ENCODE peak calls at places on chromosomes 12 and 14, in six cellular contexts. X is activated CD8-positive, alpha-beta memory T cell treated with anti-CD3 and anti-CD28 coated beads for 24 hours; K is NCI-H146; Z is fibroblast of pulmonary artery; B is GM23338; T is NT2/D1. E is an unnamed sample.

GRCh38 chr12:41992029-41992428 is 152.6 kb downstream of the GXYLT1 start:
- DNase-seq in X (no peak), K (peak; percentile 53), Z (no peak), B (no peak), T (no peak), E (no peak)

GRCh38 chr12:111137968-111138367 is 217.6 kb upstream of the MYL2 start:
- DNase-seq in X (no peak), K (no peak), Z (no peak), B (no peak), T (no peak), E (no peak)

GRCh38 chr14:96582995-96583394 is 80.8 kb downstream of the PAPOLA start:
- DNase-seq in X (peak; percentile 26), K (no peak), Z (no peak), B (no peak), T (no peak), E (no peak)

GRCh38 chr14:100317897-100318808 is 5.0 kb upstream of the SLC25A47 start:
- DNase-seq in X (peak; percentile 86), K (no peak), Z (peak; percentile 66), B (peak; percentile 90), T (peak; percentile 36), E (peak; percentile 88)

GRCh38 chr12:101474248-101474647 is 888 bp upstream of the SPIC start:
- DNase-seq in X (no peak), K (no peak), Z (no peak), B (no peak), T (no peak), E (no peak)

GRCh38 chr12:72261885-72262284 is 10.3 kb upstream of the TRHDE start:
- DNase-seq in X (no peak), K (no peak), Z (no peak), B (no peak), T (no peak), E (no peak)

GRCh38 chr12:32435921-32436710 is 36.8 kb downstream of the FGD4 start:
- DNase-seq in X (no peak), K (no peak), Z (peak; percentile 42), B (no peak), T (no peak), E (no peak)

GRCh38 chr14:24094839-24095195 is 706 bp downstream of the PCK2 start:
- DNase-seq in X (peak; percentile 76), K (no peak), Z (no peak), B (peak; percentile 30), T (no peak), E (no peak)

GRCh38 chr12:32332446-32332845 is 66.9 kb upstream of the FGD4 start:
- DNase-seq in X (no peak), K (no peak), Z (no peak), B (no peak), T (no peak), E (no peak)

GRCh38 chr14:97185186-97185585 is 388.0 kb downstream of the VRK1 start:
- DNase-seq in X (no peak), K (no peak), Z (no peak), B (peak; percentile 48), T (no peak), E (no peak)

GRCh38 chr12:39138268-39138667 is 232.9 kb upstream of the CPNE8 start:
- DNase-seq in X (no peak), K (no peak), Z (no peak), B (no peak), T (no peak), E (no peak)

GRCh38 chr14:73630009-73630780 is 14.6 kb upstream of the DNAL1 start:
- DNase-seq in X (no peak), K (no peak), Z (no peak), B (no peak), T (no peak), E (no peak)

GRCh38 chr14:68578597-68578996 is 214.3 kb downstream of the ZFP36L1 start:
- DNase-seq in X (no peak), K (no peak), Z (no peak), B (no peak), T (no peak), E (no peak)

GRCh38 chr14:74571901-74572828 is 39.9 kb downstream of the LTBP2 start:
- DNase-seq in X (no peak), K (peak; percentile 14), Z (peak; percentile 99), B (no peak), T (no peak), E (peak; percentile 51)

GRCh38 chr14:70665448-70666363 is 24.0 kb downstream of the TTC9 start:
- DNase-seq in X (no peak), K (peak; percentile 85), Z (no peak), B (no peak), T (no peak), E (no peak)